ENCODE peak calls at places on chromosomes 2 and 18, in six cellular contexts. K is right lobe of liver; H is lower lobe of right lung; G is activated naive CD4-positive, alpha-beta T cell; V is NCI-H446; I is H7. Q is an unnamed sample.

GRCh38 chr2:195612515-195613495 is 44.2 kb upstream of the SLC39A10 start:
- DNase-seq in G (no peak), K (no peak), V (no peak), H (no peak), I (peak; percentile 65), Q (no peak)

GRCh38 chr18:34990571-34990970 is 50.6 kb upstream of the MAPRE2 start:
- DNase-seq in V (no peak), K (no peak), H (no peak), I (no peak), G (no peak), Q (no peak)

GRCh38 chr18:49766646-49767045 is 46.7 kb downstream of the ACAA2 start:
- DNase-seq in H (no peak), K (no peak), I (no peak), V (no peak), G (no peak), Q (no peak)

GRCh38 chr18:54148151-54148550 is 76.3 kb downstream of the MBD2 start:
- DNase-seq in V (no peak), G (no peak), K (no peak), H (no peak), I (no peak), Q (no peak)

GRCh38 chr2:221429741-221430491 is 142.2 kb downstream of the EPHA4 start:
- DNase-seq in G (no peak), V (peak; percentile 100), H (no peak), I (no peak), K (no peak), Q (no peak)

GRCh38 chr2:214696681-214697080 is 112.8 kb downstream of the BARD1 start:
- DNase-seq in K (no peak), H (no peak), V (no peak), I (no peak), G (no peak), Q (no peak)

GRCh38 chr18:8307960-8308359 is 301.3 kb upstream of the RAB12 start:
- DNase-seq in H (no peak), K (no peak), G (no peak), I (no peak), V (no peak), Q (no peak)

GRCh38 chr2:131966256-131966655 is 195.5 kb downstream of the ANKRD30BL start:
- DNase-seq in I (no peak), G (no peak), V (no peak), K (no peak), H (no peak), Q (no peak)

GRCh38 chr2:237319887-237320286 is 94.1 kb downstream of the COL6A3 start:
- DNase-seq in V (no peak), G (no peak), H (no peak), K (no peak), I (no peak), Q (no peak)

GRCh38 chr2:233081232-233081730 is 21.1 kb downstream of the INPP5D start:
- DNase-seq in H (no peak), K (no peak), V (no peak), I (no peak), G (peak; percentile 51), Q (peak; percentile 44)